ENCODE peak calls at places on chromosome 20, in five cellular contexts. C is esophagus squamous epithelium, S is heart left ventricle, T is IMR-90, X is cardiac fibroblast. J is an unnamed sample.

GRCh38 chr20:48732081-48732829 is 95.5 kb downstream of the PREX1 start:
- DNase-seq in C (no peak), S (no peak), T (no peak), X (no peak), J (no peak)

GRCh38 chr20:37378785-37379598 is 33.1 kb downstream of the SRC start:
- DNase-seq in C (no peak), S (no peak), T (peak), X (peak), J (peak)

GRCh38 chr20:26279224-26279623 is 582.6 kb upstream of the ZNF337 start:
- DNase-seq in C (no peak), S (no peak), T (no peak), X (no peak), J (no peak)

GRCh38 chr20:53070714-53071392 is 98.7 kb downstream of the TSHZ2 start:
- DNase-seq in C (no peak), S (no peak), T (no peak), X (no peak), J (no peak)

GRCh38 chr20:36550797-36551299 is 9.5 kb downstream of the MYL9 start:
- DNase-seq in C (no peak), S (no peak), T (peak), X (peak), J (no peak)

GRCh38 chr20:46060975-46061374 is 28.8 kb downstream of the NCOA5 start:
- DNase-seq in C (no peak), S (no peak), T (no peak), X (no peak), J (no peak)

GRCh38 chr20:49866051-49866450 is 49.3 kb downstream of the SPATA2 start:
- DNase-seq in C (no peak), S (no peak), T (peak), X (no peak), J (peak)

GRCh38 chr20:21191839-21192238 is 66.0 kb downstream of the KIZ start:
- DNase-seq in C (no peak), S (no peak), T (no peak), X (peak), J (peak)

GRCh38 chr20:45994761-45995160 is 13.9 kb upstream of the MMP9 start:
- DNase-seq in C (no peak), S (no peak), T (no peak), X (no peak), J (no peak)

GRCh38 chr20:56626367-56627121 is 2.6 kb upstream of the TFAP2C start:
- DNase-seq in C (no peak), S (no peak), T (no peak), X (no peak), J (no peak)

GRCh38 chr20:3931664-3932063 is 42.5 kb downstream of the PANK2 start:
- DNase-seq in C (no peak), S (no peak), T (peak), X (no peak), J (peak)

GRCh38 chr20:18705490-18705889 is 108.1 kb upstream of the SCP2D1 start:
- DNase-seq in C (no peak), S (no peak), T (peak), X (peak), J (peak)

GRCh38 chr20:64102647-64103354 is 4.6 kb downstream of the NPBWR2 start:
- DNase-seq in C (no peak), S (peak), T (no peak), X (no peak), J (no peak)

GRCh38 chr20:4299773-4300172 is 284.4 kb upstream of the RNF24 start:
- DNase-seq in C (no peak), S (peak), T (no peak), X (no peak), J (peak)

GRCh38 chr20:10247440-10247839 is 28.8 kb downstream of the SNAP25 start:
- DNase-seq in C (no peak), S (no peak), T (peak), X (no peak), J (no peak)

GRCh38 chr20:33908351-33908750 is 85.4 kb upstream of the RALY start:
- DNase-seq in C (no peak), S (no peak), T (peak), X (peak), J (peak)

GRCh38 chr20:36467076-36467999 is 74.0 kb upstream of the MYL9 start:
- DNase-seq in C (no peak), S (peak), T (no peak), X (peak), J (peak)

GRCh38 chr20:19976595-19977372 is 40.4 kb upstream of the NAA20 start:
- DNase-seq in C (no peak), S (peak), T (peak), X (peak), J (peak)

GRCh38 chr20:13249118-13249859 is 28.2 kb downstream of the ISM1 start:
- DNase-seq in C (no peak), S (no peak), T (no peak), X (no peak), J (no peak)

GRCh38 chr20:958936-959815 is 42.9 kb downstream of the RSPO4 start:
- DNase-seq in C (no peak), S (no peak), T (no peak), X (no peak), J (no peak)

GRCh38 chr20:20525756-20526155 is 157.9 kb downstream of the INSM1 start:
- DNase-seq in C (no peak), S (no peak), T (no peak), X (no peak), J (no peak)

GRCh38 chr20:3560578-3560977 is 89.8 kb downstream of the ATRN start:
- DNase-seq in C (no peak), S (no peak), T (peak), X (no peak), J (peak)

GRCh38 chr20:18524646-18525045 is 16.9 kb downstream of the SEC23B start:
- DNase-seq in C (no peak), S (no peak), T (peak), X (peak), J (peak)

GRCh38 chr20:5718896-5719595 is 31.2 kb upstream of the SHLD1 start:
- DNase-seq in C (no peak), S (peak), T (no peak), X (peak), J (peak)

GRCh38 chr20:58349586-58349985 is 39.4 kb upstream of the VAPB start:
- DNase-seq in C (no peak), S (no peak), T (peak), X (peak), J (peak)

GRCh38 chr20:346640-347316 is at the start of gene NRSN2:
- DNase-seq in C (no peak), S (peak), T (peak), X (peak), J (peak)

GRCh38 chr20:33515569-33516216 is 25.8 kb downstream of the CBFA2T2 start:
- DNase-seq in C (no peak), S (no peak), T (no peak), X (no peak), J (no peak)

GRCh38 chr20:61588356-61589054 is 336.4 kb downstream of the CDH4 start:
- DNase-seq in C (no peak), S (no peak), T (peak), X (peak), J (peak)

GRCh38 chr20:22949710-22950109 is 85.4 kb upstream of the SSTR4 start:
- DNase-seq in C (no peak), S (no peak), T (no peak), X (peak), J (no peak)

GRCh38 chr20:32624687-32625345 is 39.7 kb upstream of the NOL4L start:
- DNase-seq in C (no peak), S (no peak), T (no peak), X (no peak), J (no peak)

GRCh38 chr20:24468401-24469115 is 871 bp upstream of the SYNDIG1 start:
- DNase-seq in C (no peak), S (no peak), T (no peak), X (no peak), J (no peak)

GRCh38 chr20:24469116-24470030 is at the start of gene SYNDIG1:
- DNase-seq in C (no peak), S (peak), T (no peak), X (peak), J (peak)

GRCh38 chr20:24470782-24471582 is 1.6 kb downstream of the SYNDIG1 start:
- DNase-seq in C (no peak), S (no peak), T (no peak), X (no peak), J (no peak)

GRCh38 chr20:24472426-24472825 is 3.0 kb downstream of the SYNDIG1 start:
- DNase-seq in C (no peak), S (no peak), T (no peak), X (no peak), J (no peak)

DNA sequence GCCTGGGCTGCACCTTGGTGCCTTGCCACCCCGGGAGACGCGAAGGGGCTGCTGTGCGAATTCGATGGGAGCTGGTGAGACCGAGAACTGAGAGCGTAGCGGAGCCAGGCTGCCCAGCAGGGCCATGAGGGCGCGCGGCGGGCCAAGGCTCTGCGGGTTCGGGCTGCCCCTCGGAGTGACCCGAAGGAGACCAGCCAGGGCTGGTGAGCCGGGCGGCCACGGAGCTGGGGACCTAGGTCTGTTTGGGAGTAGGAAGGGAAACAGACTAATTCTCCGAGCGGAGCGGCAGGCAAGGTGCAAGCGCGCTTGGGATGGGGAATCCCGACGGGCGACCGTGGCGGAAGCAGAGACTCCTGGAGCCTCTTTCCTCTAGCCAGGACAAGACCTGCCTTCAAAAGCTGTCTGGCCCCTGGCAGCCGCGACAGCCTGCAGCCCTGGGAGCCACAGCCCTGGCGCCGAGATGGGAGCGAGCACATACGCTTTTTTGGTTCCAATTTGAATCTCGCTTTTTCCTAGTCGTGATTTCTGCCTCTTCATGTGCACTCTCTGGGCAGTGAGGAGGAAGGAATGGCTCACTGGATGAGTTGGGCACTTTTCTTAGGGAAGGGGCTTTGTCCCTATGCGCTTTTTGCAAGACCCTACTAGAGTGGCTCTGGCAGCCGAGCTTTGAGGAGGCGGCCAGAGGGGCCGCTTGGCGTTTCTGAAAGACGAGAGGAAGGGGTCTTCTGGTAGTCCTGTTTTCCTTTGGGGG is 777 bp downstream of the SYNDIG1 start:
- DNase-seq in C (no peak), S (no peak), T (no peak), X (peak), J (peak)
- H3K4me3 ChIP-seq in C (peak), S (peak), T (no peak), X (no peak), J (peak)

DNA sequence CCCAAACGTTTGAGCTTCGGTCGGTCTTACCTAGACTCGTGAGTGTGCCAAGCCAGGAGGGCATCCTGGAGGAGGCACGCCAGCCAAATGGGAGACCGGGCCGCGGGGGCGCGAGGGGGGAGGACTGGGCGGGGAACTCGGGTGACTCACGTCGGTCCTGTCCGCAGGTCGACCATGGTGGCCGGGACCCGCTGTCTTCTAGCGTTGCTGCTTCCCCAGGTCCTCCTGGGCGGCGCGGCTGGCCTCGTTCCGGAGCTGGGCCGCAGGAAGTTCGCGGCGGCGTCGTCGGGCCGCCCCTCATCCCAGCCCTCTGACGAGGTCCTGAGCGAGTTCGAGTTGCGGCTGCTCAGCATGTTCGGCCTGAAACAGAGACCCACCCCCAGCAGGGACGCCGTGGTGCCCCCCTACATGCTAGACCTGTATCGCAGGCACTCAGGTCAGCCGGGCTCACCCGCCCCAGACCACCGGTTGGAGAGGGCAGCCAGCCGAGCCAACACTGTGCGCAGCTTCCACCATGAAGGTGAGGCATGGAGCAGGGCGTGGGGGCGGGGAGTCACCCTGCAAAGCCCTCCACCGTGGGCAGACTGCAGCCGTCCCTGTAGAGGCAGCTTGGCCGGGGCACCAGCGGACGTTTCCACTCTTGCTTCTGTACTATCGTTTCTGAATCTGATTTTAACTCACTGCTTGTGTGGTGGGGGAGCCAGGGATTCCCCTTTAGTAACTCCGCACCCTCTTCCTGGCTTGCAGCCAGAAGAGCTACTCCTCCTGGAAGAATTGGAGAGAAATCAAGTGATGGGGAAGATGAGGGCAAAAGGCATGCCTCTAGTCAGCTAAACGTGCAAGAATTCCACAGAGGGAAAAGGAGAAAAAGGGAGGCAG is 2.7 kb downstream of the BMP2 start:
- DNase-seq in C (no peak), S (peak), T (no peak), X (peak), J (peak)
- H3K4me3 ChIP-seq in C (peak), S (peak), T (peak), X (peak), J (peak)

GRCh38 chr20:54212871-54213270 is 5.0 kb downstream of the PFDN4 start:
- DNase-seq in C (no peak), S (no peak), T (no peak), X (no peak), J (no peak)
- H3K4me3 ChIP-seq in C (no peak), S (no peak), T (no peak), X (no peak), J (no peak)

DNA sequence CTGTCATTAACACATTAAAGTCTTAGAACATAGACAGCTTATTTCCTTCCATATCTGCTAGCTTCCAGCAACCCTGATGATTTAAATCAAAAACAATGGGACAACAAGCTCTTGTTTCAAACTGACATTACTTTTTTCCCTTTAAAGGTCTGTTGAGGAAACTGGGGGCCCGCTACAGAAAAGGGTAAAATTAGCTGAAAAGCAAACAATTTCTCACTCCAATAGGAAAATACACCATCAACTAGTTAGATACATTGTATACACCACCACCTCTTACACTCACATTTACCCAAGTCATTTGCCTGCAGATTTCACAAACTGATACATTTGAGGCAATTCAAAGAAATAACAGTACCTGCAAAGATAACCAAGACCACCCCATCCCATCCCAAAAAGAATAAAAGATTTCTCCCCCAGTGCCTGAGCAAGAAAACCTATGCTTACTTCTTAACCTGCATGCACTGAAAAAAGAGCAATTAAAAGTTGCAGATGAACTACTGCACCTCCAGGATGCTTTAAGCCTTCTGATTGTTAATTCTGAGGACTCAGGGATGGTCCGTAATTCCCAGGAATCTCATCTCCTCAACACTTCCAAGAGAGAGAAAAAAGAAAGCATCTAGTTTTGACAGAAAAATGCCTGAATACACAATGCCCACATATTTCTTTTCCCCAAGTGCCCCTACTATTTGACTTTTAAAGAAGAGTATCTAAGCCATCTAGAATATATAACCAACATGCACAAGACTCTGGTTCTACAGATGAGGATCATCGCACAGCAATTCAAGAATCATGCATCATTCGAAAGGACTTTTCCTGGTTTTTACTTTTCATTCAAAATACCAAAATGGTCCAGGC is 5.6 kb downstream of the ZMYND8 start:
- DNase-seq in C (no peak), S (no peak), T (no peak), X (no peak), J (no peak)
- H3K4me3 ChIP-seq in C (no peak), S (peak), T (no peak), X (peak), J (no peak)

GRCh38 chr20:59939052-59939878 is 840 bp downstream of the PPP1R3D start:
- DNase-seq in C (no peak), S (peak), T (no peak), X (peak), J (peak)

GRCh38 chr20:59937150-59937549 is 3.0 kb downstream of the PPP1R3D start:
- DNase-seq in C (no peak), S (no peak), T (no peak), X (peak), J (peak)

GRCh38 chr20:59939879-59940128 is 301 bp downstream of the PPP1R3D start:
- DNase-seq in C (no peak), S (peak), T (peak), X (peak), J (no peak)

GRCh38 chr20:59938221-59938620 is 1.9 kb downstream of the PPP1R3D start:
- DNase-seq in C (no peak), S (no peak), T (peak), X (peak), J (peak)

DNA sequence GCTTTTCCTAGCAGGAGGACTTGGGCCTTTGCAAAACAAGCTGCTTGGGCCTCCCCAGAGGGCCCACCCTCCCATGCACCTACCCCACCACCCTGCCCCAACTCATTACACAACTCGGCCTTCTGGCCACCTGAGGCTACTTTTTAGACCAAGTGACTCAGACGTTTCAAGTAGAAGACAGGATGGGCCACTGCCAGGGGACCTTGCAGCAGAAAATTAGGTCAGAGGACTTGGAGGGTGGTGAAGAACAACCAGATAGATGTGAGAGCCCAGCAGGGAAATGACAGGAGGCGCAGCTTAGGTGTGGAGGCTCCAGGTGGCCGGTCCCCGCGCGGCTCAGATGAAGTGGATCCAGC is 1.4 kb downstream of the PPP1R3D start:
- DNase-seq in C (no peak), S (peak), T (peak), X (peak), J (peak)
- H3K4me3 ChIP-seq in C (peak), S (peak), T (no peak), X (no peak), J (peak)

DNA sequence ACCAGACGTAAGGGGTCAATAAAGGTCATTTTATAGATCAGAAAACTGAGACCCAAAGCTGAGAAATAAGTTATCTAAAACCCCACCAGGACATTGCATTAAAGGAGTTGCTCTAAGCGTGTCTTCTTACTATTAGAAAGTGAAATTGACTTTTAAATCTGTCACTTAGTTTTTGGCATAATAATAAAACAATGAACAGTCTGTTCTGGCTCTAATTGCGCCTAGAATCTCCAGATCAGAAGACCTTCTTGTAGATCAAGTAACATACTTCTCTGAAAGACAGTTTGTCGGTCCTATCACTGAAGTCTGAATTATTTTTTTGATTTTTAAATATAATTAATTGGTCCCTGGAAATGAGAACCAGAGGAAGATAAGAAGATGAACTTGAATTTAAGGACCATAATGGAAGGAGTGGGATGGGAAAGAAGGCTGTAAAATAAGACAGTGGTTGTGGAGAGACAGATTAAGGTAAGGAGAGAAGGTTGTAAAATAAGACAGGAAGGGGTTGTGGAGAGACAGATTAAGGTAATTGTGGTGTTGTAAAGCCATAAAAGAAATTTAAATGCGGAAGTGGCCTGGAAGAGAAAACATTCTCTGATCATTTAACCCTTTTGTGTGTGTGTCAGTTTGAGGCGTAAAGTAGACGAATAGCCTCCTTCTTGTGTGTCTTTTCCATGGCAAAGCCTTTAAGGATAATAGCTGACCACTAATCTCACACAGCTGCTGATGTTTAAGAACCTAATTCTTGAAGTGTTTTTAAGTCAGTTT is 20.0 kb downstream of the TOP1 start:
- DNase-seq in C (no peak), S (no peak), T (no peak), X (no peak), J (no peak)
- H3K4me3 ChIP-seq in C (peak), S (peak), T (no peak), X (peak), J (peak)

DNA sequence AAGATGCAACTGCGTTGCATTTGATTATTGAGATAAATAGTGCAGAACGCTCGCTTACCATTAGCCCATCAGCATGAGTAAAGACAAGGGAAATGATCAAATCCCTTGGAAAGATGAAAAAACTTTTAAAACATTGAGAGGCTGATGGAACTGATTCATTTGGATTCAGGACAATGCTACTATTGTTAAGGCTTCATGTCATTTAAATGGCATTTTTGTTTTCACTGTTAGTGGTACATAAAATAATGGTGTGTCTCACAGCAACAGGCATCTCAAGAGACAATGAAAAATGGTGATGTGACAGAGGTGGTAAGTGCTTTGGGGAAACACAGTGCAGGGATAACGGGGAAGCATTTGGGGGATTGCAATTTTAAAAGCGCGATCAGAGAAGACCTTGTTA is 159.7 kb upstream of the KCNG1 start:
- DNase-seq in C (no peak), S (no peak), T (no peak), X (no peak), J (no peak)
- H3K4me3 ChIP-seq in C (no peak), S (no peak), T (no peak), X (no peak), J (no peak)